ENCODE peak calls at places on chromosomes 3 and 15, in four cellular contexts. R is mesendoderm, E is H9, G is neuronal stem cell. P is an unnamed sample.

GRCh38 chr3:143201066-143201465 is 81.5 kb downstream of the CHST2 start:
- DNase-seq in E (no peak), R (no peak), G (no peak), P (no peak)

GRCh38 chr3:98596902-98597500 is 3.6 kb upstream of the CPOX start:
- DNase-seq in E (no peak), R (no peak), G (no peak), P (peak)

GRCh38 chr3:51729005-51729633 is 22.3 kb downstream of the GRM2 start:
- DNase-seq in G (no peak), E (no peak), R (no peak), P (no peak)

GRCh38 chr3:190225186-190225692 is 97.0 kb downstream of the CLDN1 start:
- DNase-seq in R (peak), G (peak), E (no peak), P (peak)

GRCh38 chr15:100726426-100727190 is 124.2 kb downstream of the ASB7 start:
- DNase-seq in G (no peak), E (peak), R (no peak), P (peak)

GRCh38 chr3:185744997-185745843 is 79.6 kb downstream of the IGF2BP2 start:
- DNase-seq in G (no peak), E (no peak), R (no peak), P (peak)

GRCh38 chr15:90838066-90838465 is 30.3 kb upstream of the FURIN start:
- DNase-seq in E (no peak), R (no peak), G (no peak), P (no peak)

GRCh38 chr3:196053487-196053886 is 28.4 kb downstream of the TFRC start:
- DNase-seq in R (no peak), G (no peak), E (no peak), P (no peak)

GRCh38 chr15:70244978-70245542 is 147.3 kb upstream of the TLE3 start:
- DNase-seq in R (no peak), E (no peak), G (no peak), P (no peak)

GRCh38 chr15:60299452-60300047 is 98.2 kb downstream of the ANXA2 start:
- DNase-seq in G (no peak), R (peak), E (peak), P (no peak)

GRCh38 chr3:105614288-105615030 is 247.8 kb downstream of the ALCAM start:
- DNase-seq in R (peak), G (no peak), E (no peak), P (peak)

GRCh38 chr15:69395460-69395859 is 18.7 kb upstream of the KIF23 start:
- DNase-seq in R (no peak), G (no peak), E (no peak), P (no peak)

GRCh38 chr3:57544181-57545125 is at the start of gene DNAH12:
- DNase-seq in G (peak), R (peak), E (peak), P (no peak)

GRCh38 chr3:106251160-106251892 is 382.5 kb upstream of the CBLB start:
- DNase-seq in R (peak), E (no peak), G (no peak), P (no peak)

GRCh38 chr3:61172684-61173083 is 78.6 kb downstream of the FHIT start:
- DNase-seq in E (peak), R (peak), G (peak), P (no peak)

GRCh38 chr3:174855002-174855401 is 4.1 kb upstream of the NAALADL2 start:
- DNase-seq in R (no peak), E (no peak), G (no peak), P (no peak)

GRCh38 chr3:80227216-80227615 is 459.4 kb upstream of the ROBO1 start:
- DNase-seq in G (no peak), R (no peak), E (no peak), P (peak)

GRCh38 chr3:71026634-71027578 is 556.6 kb downstream of the FOXP1 start:
- DNase-seq in E (no peak), G (no peak), R (no peak), P (no peak)

GRCh38 chr3:155242342-155242741 is 51.1 kb downstream of the STRIT1 start:
- DNase-seq in G (no peak), E (no peak), R (no peak), P (peak)

GRCh38 chr15:94416829-94417228 is 185.5 kb downstream of the MCTP2 start:
- DNase-seq in R (no peak), G (no peak), E (no peak), P (no peak)

GRCh38 chr3:126911162-126912026 is 71.5 kb upstream of the PLXNA1 start:
- DNase-seq in G (no peak), E (peak), R (peak), P (peak)

GRCh38 chr3:49882182-49882581 is 12.5 kb upstream of the CAMKV start:
- DNase-seq in E (no peak), R (no peak), G (no peak), P (peak)

GRCh38 chr3:104127830-104128229 is 1238.9 kb upstream of the ALCAM start:
- DNase-seq in E (no peak), G (no peak), R (no peak), P (no peak)

GRCh38 chr15:28945626-28946215 is 59.9 kb downstream of the APBA2 start:
- DNase-seq in R (no peak), E (peak), G (no peak), P (no peak)

GRCh38 chr3:108343479-108343870 is 47.1 kb downstream of the HHLA2 start:
- DNase-seq in E (no peak), R (no peak), G (no peak), P (no peak)

GRCh38 chr3:127182848-127183714 is 9.8 kb upstream of the PRR23E start:
- DNase-seq in G (no peak), R (peak), E (peak), P (no peak)

GRCh38 chr3:22893631-22894377 is 309.3 kb upstream of the UBE2E2 start:
- DNase-seq in R (no peak), G (no peak), E (no peak), P (no peak)

GRCh38 chr3:45760878-45761711 is 35.2 kb downstream of the SLC6A20 start:
- DNase-seq in R (peak), E (peak), G (peak), P (peak)

GRCh38 chr3:45765286-45765851 is 31.0 kb downstream of the SLC6A20 start:
- DNase-seq in G (no peak), E (no peak), R (no peak), P (no peak)

GRCh38 chr3:45762647-45763330 is 33.5 kb downstream of the SLC6A20 start:
- DNase-seq in E (no peak), R (no peak), G (no peak), P (no peak)

GRCh38 chr3:45761831-45762230 is 34.5 kb downstream of the SLC6A20 start:
- DNase-seq in E (no peak), R (no peak), G (no peak), P (no peak)

DNA sequence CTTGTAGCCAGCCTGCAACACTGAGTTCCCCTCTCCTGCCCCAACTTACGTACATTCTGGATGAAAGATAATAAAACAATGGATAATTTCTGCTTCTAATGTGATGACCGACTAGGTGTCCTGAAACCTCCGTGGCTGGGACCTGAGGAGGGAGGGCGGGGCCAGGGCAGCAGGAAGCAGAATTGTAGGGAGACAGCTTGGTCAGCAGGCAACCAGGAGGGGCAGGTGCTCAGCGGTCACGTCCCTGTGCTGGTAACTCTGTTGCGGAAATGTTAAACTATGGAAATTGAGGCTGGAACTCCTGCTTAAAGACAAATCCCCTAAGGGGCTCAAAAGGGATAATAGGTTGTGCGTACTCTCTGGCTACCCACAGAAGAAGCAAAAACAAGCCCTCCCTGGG is 30.4 kb downstream of the SLC6A20 start:
- DNase-seq in E (no peak), G (no peak), R (no peak), P (no peak)
- H3K4ac ChIP-seq in E (no peak), G (no peak), R (no peak), P (no peak)

DNA sequence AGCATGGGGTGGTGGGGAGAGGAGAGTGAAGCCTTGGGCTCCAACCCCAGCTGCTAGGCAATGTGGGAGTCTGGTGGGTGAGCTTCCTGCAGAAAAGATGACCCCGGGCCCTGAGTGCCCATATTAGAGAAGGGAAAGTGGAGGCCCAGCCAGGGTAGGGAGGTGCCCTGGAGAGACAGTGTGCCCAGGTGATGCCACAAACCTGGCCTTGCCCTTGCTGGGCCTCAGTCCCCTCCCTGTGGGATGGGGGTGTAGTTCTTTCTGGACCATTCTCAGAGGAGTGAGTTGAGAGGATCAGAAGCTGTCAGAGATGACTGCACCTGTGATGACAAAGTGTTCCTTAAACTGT is 51.5 kb upstream of the FGD5 start:
- DNase-seq in R (no peak), E (no peak), G (no peak), P (no peak)
- H3K4ac ChIP-seq in R (no peak), E (no peak), G (no peak), P (no peak)

GRCh38 chr3:123310186-123310585 is 108.4 kb downstream of the SEC22A start:
- DNase-seq in G (no peak), E (no peak), R (no peak), P (no peak)
- H3K4ac ChIP-seq in G (no peak), E (no peak), R (no peak), P (no peak)

GRCh38 chr3:187183210-187183862 is 13.9 kb upstream of the RTP1 start:
- DNase-seq in R (no peak), G (no peak), E (peak), P (no peak)
- H3K4ac ChIP-seq in R (no peak), G (no peak), E (no peak), P (peak)

DNA sequence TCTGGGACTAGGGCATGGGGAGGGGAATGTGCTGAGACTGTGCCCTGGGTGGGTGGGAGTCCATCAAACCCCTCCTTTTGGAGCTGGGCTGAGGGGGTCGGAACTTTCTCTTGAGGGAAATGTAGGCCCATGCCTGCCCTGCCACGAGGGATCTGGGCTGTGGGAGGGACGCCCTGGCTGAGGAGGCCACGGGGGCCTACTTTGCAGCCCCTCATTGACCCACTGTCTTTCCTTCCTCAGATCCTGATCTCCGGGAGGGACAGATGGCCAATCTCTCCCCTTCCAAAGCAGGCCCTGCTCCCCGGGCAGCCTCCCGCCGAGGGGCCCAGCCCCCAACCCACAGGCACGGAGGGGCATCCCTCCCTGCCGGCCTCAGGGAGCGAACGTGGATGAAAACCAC is 25.3 kb downstream of the LOXL1 start:
- DNase-seq in R (no peak), G (no peak), E (no peak), P (no peak)
- H3K4ac ChIP-seq in R (no peak), G (no peak), E (no peak), P (peak)

GRCh38 chr3:13827699-13828098 is 52.2 kb downstream of the WNT7A start:
- DNase-seq in E (no peak), R (no peak), G (no peak), P (no peak)

GRCh38 chr3:13826672-13827071 is 53.2 kb downstream of the WNT7A start:
- DNase-seq in R (no peak), G (no peak), E (no peak), P (no peak)

GRCh38 chr3:13828501-13828900 is 51.4 kb downstream of the WNT7A start:
- DNase-seq in R (no peak), E (no peak), G (no peak), P (no peak)

GRCh38 chr3:13825821-13826220 is 54.0 kb downstream of the WNT7A start:
- DNase-seq in G (no peak), R (no peak), E (no peak), P (no peak)

DNA sequence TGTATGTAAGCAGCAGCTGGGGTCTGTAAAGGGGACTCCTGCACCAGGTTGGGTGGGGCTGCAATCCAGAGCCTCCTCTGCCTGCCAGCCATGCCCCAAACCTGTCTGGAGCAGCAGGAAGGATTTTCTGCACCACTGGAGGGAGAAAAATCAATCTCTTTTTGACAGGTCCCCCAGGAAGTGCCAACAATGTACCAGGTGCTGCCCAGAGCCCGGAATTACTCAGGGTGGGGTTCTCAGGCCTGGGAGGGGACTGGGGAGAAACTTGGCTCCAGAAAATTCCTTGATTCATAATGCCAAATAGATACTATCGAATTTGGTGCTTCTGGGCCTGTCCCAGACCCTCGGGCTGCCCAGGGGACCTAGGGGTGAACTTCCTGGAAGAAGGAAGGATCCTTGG is 52.6 kb downstream of the WNT7A start:
- DNase-seq in G (no peak), R (no peak), E (no peak), P (no peak)
- H3K4ac ChIP-seq in G (no peak), R (no peak), E (no peak), P (no peak)

DNA sequence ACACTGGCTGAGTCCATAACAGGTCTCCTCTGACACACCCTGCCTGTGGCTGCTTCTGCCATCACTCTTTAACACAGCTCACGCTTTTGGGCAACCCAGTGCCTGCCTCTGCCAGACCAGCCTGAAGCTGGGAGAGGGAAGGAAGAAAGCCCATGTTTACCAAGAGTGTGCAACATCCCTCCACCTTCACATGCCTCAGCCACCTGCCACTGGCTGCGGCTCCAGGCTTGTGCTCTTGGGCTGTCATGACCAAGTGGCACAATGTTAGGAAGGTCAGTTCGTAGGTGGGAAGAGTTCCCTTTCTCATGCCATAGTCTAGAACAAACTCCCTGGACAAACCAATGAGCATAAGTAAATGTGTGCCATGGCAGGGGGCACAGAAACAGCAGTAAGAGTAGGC is 20.3 kb downstream of the STIMATE start:
- DNase-seq in E (no peak), R (no peak), G (no peak), P (no peak)
- H3K4ac ChIP-seq in E (no peak), R (no peak), G (no peak), P (no peak)

GRCh38 chr3:54871867-54872266 is 56.0 kb downstream of the LRTM1 start:
- DNase-seq in E (no peak), G (no peak), R (no peak), P (no peak)
- H3K4ac ChIP-seq in E (no peak), G (no peak), R (no peak), P (peak)